ENCODE peak calls at places on chromosomes 7 and 10, in six cellular contexts. S, I, U, H, X and W are unnamed samples. For H3K4me1, the result is how much of the 10 kb centered on the place peaks cover.

GRCh38 chr7:153507885-153508284 is 544.3 kb upstream of the DPP6 start:
- DNase-seq in S (no peak), I (no peak), U (no peak), H (no peak), X (no peak), W (no peak)

GRCh38 chr10:51999089-51999488 is 299.7 kb upstream of the CSTF2T start:
- DNase-seq in S (no peak), I (no peak), U (no peak), H (no peak), X (no peak), W (no peak)

GRCh38 chr7:157384301-157384700 is 47.5 kb downstream of the DNAJB6 start:
- DNase-seq in S (no peak), I (no peak), U (no peak), H (no peak), X (no peak), W (no peak)

GRCh38 chr10:33126118-33126517 is 168.1 kb upstream of the ITGB1 start:
- DNase-seq in S (no peak), I (no peak), U (no peak), H (no peak), X (peak), W (no peak)

GRCh38 chr7:106853250-106853908 is 11.7 kb upstream of the PIK3CG start:
- DNase-seq in S (no peak), I (no peak), U (no peak), H (no peak), X (no peak), W (no peak)

GRCh38 chr10:4532976-4533375 is 293.0 kb upstream of the AKR1E2 start:
- DNase-seq in S (no peak), I (no peak), U (no peak), H (no peak), X (no peak), W (no peak)

GRCh38 chr10:1824928-1825327 is 87.6 kb upstream of the ADARB2 start:
- DNase-seq in S (no peak), I (no peak), U (no peak), H (no peak), X (no peak), W (no peak)

GRCh38 chr7:139734395-139734794 is 43.4 kb downstream of the HIPK2 start:
- DNase-seq in S (no peak), I (no peak), U (no peak), H (no peak), X (no peak), W (no peak)

GRCh38 chr7:2529161-2530075 is 9.8 kb downstream of the LFNG start:
- DNase-seq in S (no peak), I (no peak), U (no peak), H (no peak), X (no peak), W (no peak)

GRCh38 chr10:69816963-69817605 is 15.4 kb downstream of the COL13A1 start:
- DNase-seq in S (no peak), I (no peak), U (no peak), H (no peak), X (no peak), W (no peak)

GRCh38 chr10:88754272-88754671 is 5.5 kb upstream of the LIPN start:
- DNase-seq in S (no peak), I (no peak), U (no peak), H (no peak), X (no peak), W (no peak)

GRCh38 chr10:130924138-130924819 is 387.2 kb downstream of the TCERG1L start:
- DNase-seq in S (no peak), I (no peak), U (no peak), H (no peak), X (peak), W (peak)

GRCh38 chr7:8284606-8285005 is 22.6 kb upstream of the ICA1 start:
- DNase-seq in S (no peak), I (no peak), U (no peak), H (no peak), X (no peak), W (no peak)

GRCh38 chr7:46035166-46035565 is 114.1 kb upstream of the IGFBP3 start:
- DNase-seq in S (no peak), I (no peak), U (no peak), H (no peak), X (no peak), W (no peak)

GRCh38 chr10:46229144-46229563 is 57.6 kb upstream of the ANTXRL start:
- DNase-seq in S (no peak), I (no peak), U (peak), H (no peak), X (peak), W (peak)

GRCh38 chr10:104326991-104327610 is 11.2 kb downstream of the ITPRIP start:
- DNase-seq in S (no peak), I (no peak), U (no peak), H (no peak), X (no peak), W (no peak)

GRCh38 chr7:101820703-101821102 is 3.3 kb downstream of the CUX1 start:
- DNase-seq in S (no peak), I (no peak), U (no peak), H (no peak), X (peak), W (no peak)

GRCh38 chr10:124589491-124590006 is 127.9 kb downstream of the LHPP start:
- DNase-seq in S (no peak), I (no peak), U (peak), H (no peak), X (no peak), W (no peak)

GRCh38 chr10:111482074-111482350 is 405.2 kb downstream of the ADRA2A start:
- DNase-seq in S (no peak), I (no peak), U (no peak), H (no peak), X (no peak), W (no peak)

GRCh38 chr7:158695726-158696452 is 8.7 kb downstream of the NCAPG2 start:
- DNase-seq in S (peak), I (no peak), U (peak), H (peak), X (peak), W (no peak)

GRCh38 chr7:44549457-44549856 is 8.3 kb upstream of the NPC1L1 start:
- DNase-seq in S (no peak), I (no peak), U (no peak), H (no peak), X (no peak), W (no peak)

GRCh38 chr10:10294801-10295515 is 722.7 kb upstream of the CELF2 start:
- DNase-seq in S (no peak), I (no peak), U (no peak), H (no peak), X (no peak), W (peak)

GRCh38 chr10:4391683-4392082 is 434.3 kb upstream of the AKR1E2 start:
- DNase-seq in S (peak), I (peak), U (no peak), H (no peak), X (no peak), W (peak)

GRCh38 chr7:113519447-113519846 is 399.4 kb downstream of the PPP1R3A start:
- DNase-seq in S (no peak), I (no peak), U (no peak), H (no peak), X (peak), W (no peak)

GRCh38 chr7:65722361-65722792 is 150.5 kb upstream of the VKORC1L1 start:
- DNase-seq in S (peak), I (no peak), U (peak), H (peak), X (peak), W (peak)

GRCh38 chr7:79176859-79177477 is 276.5 kb downstream of the MAGI2 start:
- DNase-seq in S (peak), I (no peak), U (peak), H (no peak), X (peak), W (no peak)

DNA sequence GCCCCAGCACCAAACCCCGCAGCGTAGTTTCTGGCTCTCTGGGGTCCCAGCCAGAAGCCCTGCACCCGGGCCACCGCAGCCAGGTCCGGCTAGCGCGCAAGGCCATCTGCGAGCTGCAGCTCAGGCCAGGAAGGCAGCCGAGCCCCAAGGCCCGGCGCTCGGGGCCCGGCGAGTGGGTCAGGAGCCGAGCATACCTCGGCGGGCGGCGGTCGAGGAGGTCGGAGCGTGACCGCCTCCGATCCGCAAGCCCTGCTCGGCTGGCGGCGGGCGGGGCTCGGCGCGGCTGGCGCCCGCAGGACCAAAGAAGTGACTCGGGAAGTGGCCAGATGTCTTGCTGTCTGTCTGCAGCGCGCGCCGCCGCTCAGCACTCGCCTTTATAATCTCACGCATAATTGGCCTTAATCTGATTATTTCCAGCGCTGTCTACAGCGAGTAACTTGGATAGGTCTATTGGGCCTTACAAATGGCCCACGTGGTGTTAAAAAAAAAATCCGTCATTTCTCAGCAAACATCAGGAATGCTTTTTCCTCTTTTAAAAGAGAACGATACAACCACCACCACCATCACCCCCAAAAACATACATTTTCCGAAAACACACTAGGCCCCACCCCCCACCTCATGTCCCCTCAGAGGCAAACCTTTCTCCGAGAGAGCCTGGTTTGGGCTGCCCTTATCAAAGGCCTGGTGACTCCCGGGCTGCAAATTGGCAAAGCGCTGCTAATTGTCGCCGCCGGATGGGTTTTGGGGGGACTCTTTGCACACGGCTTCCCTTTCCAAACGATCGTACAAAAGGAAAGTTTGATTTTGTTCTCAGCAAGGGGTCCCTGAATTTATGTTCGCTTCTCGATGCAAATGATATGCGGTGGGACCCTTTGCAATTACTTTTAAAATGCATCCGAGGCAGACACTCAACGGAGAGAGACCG is at the start of gene DRGX:
- DNase-seq in S (no peak), I (no peak), U (no peak), H (no peak), X (no peak), W (no peak)
- H3K4me3 ChIP-seq in S (no peak), I (peak), U (no peak), H (no peak), X (no peak), W (peak)

GRCh38 chr10:86438091-86438749 is 71.6 kb upstream of the GRID1 start:
- DNase-seq in S (no peak), I (no peak), U (peak), H (no peak), X (no peak), W (no peak)
- H3K4me1 ChIP-seq in S (under half), I (under half), U (half or more), H (under half), X (under half), W (under half)

GRCh38 chr7:75905785-75906604 is 9.0 kb upstream of the POR start:
- DNase-seq in S (no peak), I (no peak), U (peak), H (no peak), X (no peak), W (no peak)
- TF ChIP-seq ZNF274 in S (no peak), I (no peak), U (peak), H (no peak), X (no peak), W (no peak)

GRCh38 chr7:27202741-27203134 is 2.8 kb upstream of the HOXA13 start:
- DNase-seq in S (no peak), I (no peak), U (no peak), H (no peak), X (no peak), W (no peak)
- H3K4me3 ChIP-seq in S (no peak), I (no peak), U (no peak), H (no peak), X (no peak), W (no peak)